ENCODE peak calls at places on chromosomes 11 and 22, in nine cellular contexts. O is AG09309; N is CD8-positive, alpha-beta T cell; W is hepatocyte; Z is progenitor cell of endocrine pancreas; E is GM12865; S is CD4-positive, alpha-beta T cell; G is left ventricle myocardium inferior; I is dorsolateral prefrontal cortex. F is an unnamed sample.

GRCh38 chr22:19884161-19884953 is 29.7 kb upstream of the GNB1L start:
- DNase-seq in O (no peak), N (no peak), W (no peak), Z (no peak), E (no peak), S (no peak), G (peak), I (no peak), F (no peak)

GRCh38 chr11:66291706-66292542 is at the start of gene TMEM151A:
- DNase-seq in O (no peak), N (no peak), W (peak), Z (no peak), E (no peak), S (no peak), G (no peak), I (peak), F (no peak)

GRCh38 chr11:104320091-104320490 is 156.1 kb upstream of the PDGFD start:
- DNase-seq in O (no peak), N (no peak), W (peak), Z (no peak), E (no peak), S (no peak), G (no peak), I (no peak), F (no peak)

GRCh38 chr11:119093951-119094815 is 7.5 kb downstream of the DPAGT1 start:
- DNase-seq in O (no peak), N (no peak), W (peak), Z (peak), E (peak), S (no peak), G (no peak), I (no peak), F (peak)

GRCh38 chr11:17508306-17508705 is 31.7 kb upstream of the ABCC8 start:
- DNase-seq in O (no peak), N (no peak), W (no peak), Z (no peak), E (no peak), S (no peak), G (no peak), I (no peak), F (no peak)

GRCh38 chr11:94127632-94128031 is 1.0 kb upstream of the PANX1 start:
- DNase-seq in O (no peak), N (no peak), W (no peak), Z (no peak), E (no peak), S (no peak), G (no peak), I (no peak), F (peak)

GRCh38 chr11:103525069-103525468 is 415.8 kb downstream of the DYNC2H1 start:
- DNase-seq in O (no peak), N (no peak), W (no peak), Z (no peak), E (no peak), S (no peak), G (no peak), I (no peak), F (no peak)

GRCh38 chr22:17137861-17138425 is 16.8 kb upstream of the TMEM121B start:
- DNase-seq in O (no peak), N (no peak), W (no peak), Z (no peak), E (no peak), S (no peak), G (no peak), I (no peak), F (no peak)

GRCh38 chr11:12215192-12215591 is 104.8 kb downstream of the MICAL2 start:
- DNase-seq in O (no peak), N (no peak), W (peak), Z (no peak), E (peak), S (no peak), G (no peak), I (no peak), F (no peak)

GRCh38 chr11:124760205-124760652 is 1.9 kb downstream of the ESAM start:
- DNase-seq in O (no peak), N (no peak), W (no peak), Z (no peak), E (no peak), S (no peak), G (peak), I (no peak), F (no peak)

GRCh38 chr11:44989831-44990566 is 39.3 kb upstream of the TP53I11 start:
- DNase-seq in O (no peak), N (no peak), W (no peak), Z (no peak), E (no peak), S (no peak), G (peak), I (no peak), F (no peak)

GRCh38 chr22:48569476-48570233 is 1258.0 kb downstream of the BRD1 start:
- DNase-seq in O (no peak), N (no peak), W (no peak), Z (no peak), E (no peak), S (no peak), G (no peak), I (no peak), F (no peak)

GRCh38 chr22:31870890-31871289 is 73.4 kb upstream of the YWHAH start:
- DNase-seq in O (peak), N (no peak), W (peak), Z (no peak), E (no peak), S (no peak), G (no peak), I (no peak), F (no peak)

GRCh38 chr11:24855951-24856350 is 359.1 kb downstream of the LUZP2 start:
- DNase-seq in O (no peak), N (no peak), W (no peak), Z (no peak), E (no peak), S (no peak), G (no peak), I (no peak), F (no peak)

GRCh38 chr11:65329503-65329902 is 4.1 kb upstream of the DPF2 start:
- DNase-seq in O (no peak), N (no peak), W (no peak), Z (no peak), E (no peak), S (no peak), G (no peak), I (no peak), F (no peak)

GRCh38 chr22:18970180-18970947 is 34.3 kb upstream of the PRODH start:
- DNase-seq in O (no peak), N (no peak), W (peak), Z (peak), E (no peak), S (no peak), G (no peak), I (peak), F (no peak)

GRCh38 chr11:75376175-75376574 is 23.1 kb upstream of the RPS3 start:
- DNase-seq in O (no peak), N (no peak), W (no peak), Z (no peak), E (no peak), S (no peak), G (no peak), I (no peak), F (no peak)

GRCh38 chr11:118921929-118922744 is 3.6 kb downstream of the BCL9L start:
- DNase-seq in O (no peak), N (no peak), W (peak), Z (no peak), E (no peak), S (no peak), G (peak), I (no peak), F (no peak)

GRCh38 chr11:28625532-28625931 is 517.3 kb downstream of the METTL15 start:
- DNase-seq in O (no peak), N (no peak), W (no peak), Z (no peak), E (no peak), S (no peak), G (no peak), I (no peak), F (no peak)

GRCh38 chr22:37109242-37109917 is at the start of gene TMPRSS6:
- DNase-seq in O (no peak), N (no peak), W (peak), Z (peak), E (no peak), S (no peak), G (no peak), I (no peak), F (no peak)

GRCh38 chr11:129440028-129440630 is 64.5 kb downstream of the BARX2 start:
- DNase-seq in O (no peak), N (no peak), W (peak), Z (no peak), E (no peak), S (no peak), G (no peak), I (no peak), F (no peak)

GRCh38 chr22:47563406-47564157 is 801.1 kb downstream of the TBC1D22A start:
- DNase-seq in O (no peak), N (no peak), W (no peak), Z (no peak), E (no peak), S (no peak), G (no peak), I (no peak), F (no peak)

GRCh38 chr11:118343981-118344521 is at the start of gene CD3G:
- DNase-seq in O (no peak), N (peak), W (no peak), Z (no peak), E (no peak), S (peak), G (no peak), I (no peak), F (no peak)

GRCh38 chr11:117917591-117917990 is 11.6 kb downstream of the TMPRSS13 start:
- DNase-seq in O (no peak), N (no peak), W (no peak), Z (no peak), E (no peak), S (no peak), G (no peak), I (no peak), F (no peak)

GRCh38 chr11:15507592-15507991 is 392.9 kb downstream of the INSC start:
- DNase-seq in O (no peak), N (no peak), W (peak), Z (no peak), E (peak), S (no peak), G (no peak), I (no peak), F (no peak)

GRCh38 chr11:1938343-1939005 is 8.7 kb upstream of the MRPL23 start:
- DNase-seq in O (no peak), N (no peak), W (no peak), Z (peak), E (no peak), S (no peak), G (peak), I (no peak), F (no peak)

GRCh38 chr11:65314501-65315203 is at the start of gene CDC42EP2:
- DNase-seq in O (no peak), N (peak), W (peak), Z (peak), E (peak), S (peak), G (peak), I (peak), F (peak)

GRCh38 chr22:20260071-20260722 is 7.9 kb downstream of the RTN4R start:
- DNase-seq in O (no peak), N (no peak), W (no peak), Z (no peak), E (no peak), S (no peak), G (no peak), I (no peak), F (no peak)

GRCh38 chr22:48157676-48158075 is 1395.2 kb downstream of the TBC1D22A start:
- DNase-seq in O (no peak), N (no peak), W (no peak), Z (no peak), E (no peak), S (no peak), G (no peak), I (no peak), F (no peak)

GRCh38 chr11:62443390-62444201 is 24.8 kb downstream of the SCGB1A1 start:
- DNase-seq in O (no peak), N (no peak), W (no peak), Z (no peak), E (no peak), S (no peak), G (peak), I (no peak), F (no peak)

GRCh38 chr11:132037961-132038360 is 667.5 kb downstream of the NTM start:
- DNase-seq in O (no peak), N (no peak), W (no peak), Z (no peak), E (peak), S (no peak), G (no peak), I (no peak), F (no peak)

GRCh38 chr11:17639091-17639490 is 80.3 kb upstream of the MYOD1 start:
- DNase-seq in O (no peak), N (no peak), W (no peak), Z (no peak), E (no peak), S (no peak), G (no peak), I (no peak), F (no peak)

GRCh38 chr11:122910775-122911174 is 28.2 kb downstream of the JHY start:
- DNase-seq in O (peak), N (no peak), W (peak), Z (no peak), E (peak), S (no peak), G (no peak), I (no peak), F (no peak)

GRCh38 chr22:24270556-24271405 is at the start of gene SPECC1L:
- DNase-seq in O (no peak), N (peak), W (peak), Z (peak), E (peak), S (peak), G (peak), I (peak), F (peak)
- TF ChIP-seq CTCF in O (no peak), N (no peak), W (no peak), Z (peak), E (peak), S (no peak), G (peak), I (no peak), F (no peak)

DNA sequence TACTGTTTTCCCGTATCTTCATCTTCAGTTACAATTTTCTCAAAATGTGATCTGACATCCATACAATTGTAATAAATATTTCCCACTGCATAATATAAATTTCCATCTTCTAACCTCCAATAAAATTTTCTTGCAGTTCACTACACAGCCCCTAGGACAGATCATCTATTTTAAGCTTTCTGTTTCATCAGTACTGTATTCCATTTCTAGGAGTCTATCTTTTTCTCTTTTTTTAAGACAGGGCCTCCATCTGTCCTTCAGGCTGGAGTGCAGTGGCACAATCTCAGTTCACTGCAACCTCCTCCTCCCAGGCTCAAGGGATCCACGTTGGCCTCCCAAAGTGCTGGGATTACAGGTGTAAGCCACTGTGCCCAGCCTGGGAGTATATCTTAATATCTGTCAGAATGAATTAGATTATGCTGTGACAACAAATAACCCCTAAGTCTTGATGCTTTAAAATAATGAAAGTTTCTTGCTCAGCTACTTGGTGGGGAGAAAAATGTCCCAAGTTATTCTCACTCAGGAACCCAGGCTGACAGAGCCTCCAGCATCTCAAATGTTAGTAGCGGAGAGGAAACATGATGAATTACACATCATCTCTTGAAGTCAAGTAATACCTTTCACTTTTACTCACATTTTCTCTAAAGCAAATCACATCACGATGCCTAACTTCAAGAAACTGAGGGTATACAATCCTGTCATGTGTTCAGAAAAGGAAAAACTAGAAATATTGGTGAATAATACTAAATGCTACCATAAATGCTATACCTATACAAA is 92.2 kb downstream of the BUD13 start:
- DNase-seq in O (no peak), N (no peak), W (no peak), Z (no peak), E (no peak), S (no peak), G (no peak), I (no peak), F (no peak)
- TF ChIP-seq CTCF in O (no peak), N (no peak), W (no peak), Z (peak), E (no peak), S (no peak), G (no peak), I (no peak), F (no peak)

DNA sequence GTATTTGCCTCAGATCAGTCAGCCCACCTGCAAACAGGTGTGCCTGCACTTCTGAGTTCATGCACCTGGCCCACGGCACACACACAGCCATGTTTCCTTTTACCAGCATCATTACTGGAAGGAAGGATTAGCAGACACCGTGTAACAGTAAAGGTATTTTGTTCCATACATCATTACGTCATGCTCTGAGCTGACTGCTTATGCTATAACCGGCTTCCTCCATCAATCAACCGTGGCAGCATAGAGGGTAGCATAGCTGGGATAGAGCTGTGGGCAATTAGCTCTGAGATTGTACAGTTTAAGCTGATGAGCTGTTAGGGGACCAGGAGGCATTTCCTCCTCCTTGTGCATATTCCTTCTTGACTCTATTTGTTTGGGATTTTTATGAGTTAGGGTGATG is 102.4 kb downstream of the ME3 start:
- DNase-seq in O (no peak), N (no peak), W (peak), Z (no peak), E (no peak), S (no peak), G (no peak), I (no peak), F (no peak)
- TF ChIP-seq CTCF in O (no peak), N (no peak), W (no peak), Z (no peak), E (no peak), S (no peak), G (no peak), I (no peak), F (no peak)

GRCh38 chr22:45212992-45213751 is 27.5 kb downstream of the KIAA0930 start:
- DNase-seq in O (no peak), N (no peak), W (no peak), Z (no peak), E (no peak), S (no peak), G (peak), I (peak), F (no peak)

GRCh38 chr22:45211848-45212247 is 28.8 kb downstream of the KIAA0930 start:
- DNase-seq in O (no peak), N (no peak), W (no peak), Z (no peak), E (no peak), S (no peak), G (no peak), I (no peak), F (no peak)

GRCh38 chr22:45210577-45211431 is 29.9 kb downstream of the KIAA0930 start:
- DNase-seq in O (peak), N (no peak), W (no peak), Z (no peak), E (no peak), S (no peak), G (no peak), I (no peak), F (no peak)

GRCh38 chr22:45211435-45211834 is 29.3 kb downstream of the KIAA0930 start:
- DNase-seq in O (no peak), N (no peak), W (no peak), Z (no peak), E (no peak), S (no peak), G (no peak), I (no peak), F (no peak)

GRCh38 chr22:45212306-45212709 is 28.4 kb downstream of the KIAA0930 start:
- DNase-seq in O (peak), N (no peak), W (peak), Z (no peak), E (no peak), S (no peak), G (peak), I (peak), F (no peak)
- TF ChIP-seq CTCF in O (peak), N (no peak), W (no peak), Z (no peak), E (no peak), S (no peak), G (peak), I (peak), F (no peak)

GRCh38 chr22:44807915-44808690 is 55.7 kb downstream of the ARHGAP8 start:
- DNase-seq in O (no peak), N (no peak), W (no peak), Z (no peak), E (no peak), S (no peak), G (no peak), I (no peak), F (peak)
- TF ChIP-seq CTCF in O (peak), N (no peak), W (no peak), Z (peak), E (peak), S (no peak), G (no peak), I (no peak), F (peak)

GRCh38 chr11:11163256-11163655 is 189.8 kb downstream of the CSNK2A3 start:
- DNase-seq in O (no peak), N (no peak), W (no peak), Z (no peak), E (no peak), S (no peak), G (no peak), I (no peak), F (peak)
- TF ChIP-seq CTCF in O (no peak), N (no peak), W (peak), Z (peak), E (no peak), S (no peak), G (peak), I (no peak), F (no peak)

GRCh38 chr11:113173023-113173594 is 141.3 kb upstream of the TTC12 start:
- DNase-seq in O (no peak), N (no peak), W (no peak), Z (no peak), E (no peak), S (no peak), G (no peak), I (no peak), F (no peak)
- TF ChIP-seq CTCF in O (no peak), N (no peak), W (no peak), Z (no peak), E (no peak), S (no peak), G (no peak), I (no peak), F (no peak)